ENCODE peak calls at places on chromosomes 1 and 21, in six cellular contexts. A, L, V, E, X and C are unnamed samples. For H3K4me1, the result is how much of the 10 kb centered on the place peaks cover.

GRCh38 chr1:27567183-27567526 is 36.8 kb downstream of the AHDC1 start:
- DNase-seq in E (no peak), V (no peak), L (no peak), X (no peak), A (no peak), C (no peak)

GRCh38 chr1:22825790-22826189 is 115.2 kb downstream of the EPHB2 start:
- DNase-seq in L (no peak), E (no peak), A (no peak), V (no peak), X (no peak), C (no peak)

GRCh38 chr21:30642564-30642963 is at the start of gene KRTAP20-3:
- DNase-seq in E (no peak), V (no peak), X (no peak), L (no peak), A (no peak), C (no peak)

GRCh38 chr1:19398309-19398760 is 86.2 kb downstream of the SLC66A1 start:
- DNase-seq in A (no peak), E (no peak), V (peak), X (peak), L (no peak), C (no peak)

GRCh38 chr1:168112673-168113305 is 23.9 kb downstream of the GPR161 start:
- DNase-seq in L (peak), A (no peak), X (peak), E (no peak), V (no peak), C (peak)

GRCh38 chr1:161054232-161054631 is 8.5 kb upstream of the USF1 start:
- DNase-seq in V (no peak), X (no peak), A (no peak), L (no peak), E (no peak), C (no peak)

GRCh38 chr1:173476197-173476663 is 905 bp upstream of the PRDX6 start:
- DNase-seq in V (no peak), E (no peak), A (no peak), X (no peak), L (no peak), C (no peak)

GRCh38 chr1:179119466-179119865 is 37.6 kb downstream of the TOR3A start:
- DNase-seq in L (no peak), V (no peak), X (no peak), E (no peak), A (no peak), C (no peak)

GRCh38 chr1:161172776-161173376 is 4.4 kb downstream of the B4GALT3 start:
- DNase-seq in A (no peak), E (peak), V (no peak), L (no peak), X (peak), C (no peak)

GRCh38 chr1:246302671-246303317 is 204.3 kb downstream of the SMYD3 start:
- DNase-seq in L (no peak), A (no peak), E (no peak), V (no peak), X (peak), C (no peak)

GRCh38 chr1:1833916-1834325 is 55.7 kb upstream of the NADK start:
- DNase-seq in V (no peak), A (no peak), L (no peak), X (peak), E (no peak), C (no peak)

GRCh38 chr1:65372557-65372956 is 47.9 kb upstream of the LEPR start:
- DNase-seq in X (no peak), L (no peak), A (no peak), V (no peak), E (no peak), C (no peak)

GRCh38 chr1:186775881-186776560 is 52.7 kb upstream of the PLA2G4A start:
- DNase-seq in L (no peak), X (no peak), A (no peak), E (no peak), V (no peak), C (no peak)

GRCh38 chr1:24517898-24518297 is 15.3 kb downstream of the RCAN3 start:
- DNase-seq in A (no peak), X (no peak), E (no peak), L (no peak), V (no peak), C (no peak)

GRCh38 chr1:201603613-201604232 is 64.8 kb downstream of the NAV1 start:
- DNase-seq in E (no peak), V (no peak), A (no peak), X (peak), L (peak), C (no peak)

GRCh38 chr1:59272507-59272906 is 24.4 kb upstream of the FGGY start:
- DNase-seq in L (no peak), E (no peak), A (no peak), X (peak), V (no peak), C (no peak)

GRCh38 chr1:235502601-235503332 is 1.5 kb downstream of the B3GALNT2 start:
- DNase-seq in L (no peak), A (no peak), E (no peak), X (peak), V (no peak), C (no peak)

GRCh38 chr1:168966217-168966616 is 140.3 kb upstream of the ATP1B1 start:
- DNase-seq in X (no peak), L (no peak), E (no peak), V (no peak), A (no peak), C (no peak)

GRCh38 chr1:100350787-100351094 is 1.6 kb upstream of the CDC14A start:
- DNase-seq in A (peak), L (no peak), V (peak), E (no peak), X (no peak), C (no peak)

GRCh38 chr1:87790756-87791155 is 462.1 kb downstream of the LMO4 start:
- DNase-seq in E (no peak), L (no peak), A (no peak), X (no peak), V (no peak), C (no peak)

GRCh38 chr1:183019860-183020259 is 3.4 kb upstream of the LAMC1 start:
- DNase-seq in L (peak), A (no peak), V (no peak), X (peak), E (no peak), C (peak)

GRCh38 chr1:172423336-172423735 is 2.9 kb downstream of the C1orf105 start:
- DNase-seq in X (no peak), V (no peak), E (no peak), A (no peak), L (no peak), C (no peak)

GRCh38 chr1:59079434-59080135 is 217.3 kb upstream of the FGGY start:
- DNase-seq in A (no peak), X (peak), L (no peak), E (no peak), V (no peak), C (no peak)

GRCh38 chr1:73327180-73327793 is 870.7 kb downstream of the LRRIQ3 start:
- DNase-seq in L (no peak), X (no peak), V (no peak), A (no peak), E (no peak), C (no peak)

GRCh38 chr1:119112791-119113190 is 27.7 kb downstream of the WARS2 start:
- DNase-seq in V (no peak), A (no peak), L (no peak), X (peak), E (no peak), C (no peak)

GRCh38 chr1:118461154-118461553 is 276.1 kb upstream of the SPAG17 start:
- DNase-seq in L (no peak), E (no peak), X (no peak), V (no peak), A (no peak), C (no peak)

GRCh38 chr1:113399063-113399583 is 8.8 kb downstream of the MAGI3 start:
- DNase-seq in L (no peak), X (no peak), E (no peak), V (no peak), A (no peak), C (no peak)

GRCh38 chr1:25549273-25550154 is 6.1 kb downstream of the LDLRAP1 start:
- DNase-seq in A (peak), E (peak), V (peak), L (no peak), X (peak), C (no peak)

GRCh38 chr1:228213917-228214808 is 6.3 kb downstream of the OBSCN start:
- DNase-seq in V (no peak), X (no peak), L (no peak), A (no peak), E (no peak), C (no peak)

GRCh38 chr1:224087358-224087757 is 26.6 kb upstream of the FBXO28 start:
- DNase-seq in A (no peak), E (no peak), V (no peak), X (no peak), L (no peak), C (no peak)

GRCh38 chr21:41197582-41197981 is 29.6 kb downstream of the BACE2 start:
- DNase-seq in A (no peak), X (no peak), L (no peak), V (no peak), E (no peak), C (no peak)

GRCh38 chr1:112396668-112397025 is 633 bp downstream of the CTTNBP2NL start:
- DNase-seq in E (no peak), L (no peak), X (peak), V (no peak), A (no peak), C (no peak)

GRCh38 chr1:225814381-225814780 is 4.5 kb downstream of the EPHX1 start:
- DNase-seq in X (no peak), V (no peak), L (no peak), E (no peak), A (no peak), C (no peak)

GRCh38 chr1:225815526-225816178 is 5.7 kb downstream of the EPHX1 start:
- DNase-seq in E (no peak), X (no peak), A (no peak), V (no peak), L (no peak), C (no peak)

GRCh38 chr1:225818229-225818628 is 8.3 kb downstream of the EPHX1 start:
- DNase-seq in A (no peak), L (no peak), X (no peak), E (no peak), V (no peak), C (no peak)

GRCh38 chr1:225817611-225818061 is 7.7 kb downstream of the EPHX1 start:
- DNase-seq in X (peak), E (peak), V (peak), L (peak), A (peak), C (peak)

DNA sequence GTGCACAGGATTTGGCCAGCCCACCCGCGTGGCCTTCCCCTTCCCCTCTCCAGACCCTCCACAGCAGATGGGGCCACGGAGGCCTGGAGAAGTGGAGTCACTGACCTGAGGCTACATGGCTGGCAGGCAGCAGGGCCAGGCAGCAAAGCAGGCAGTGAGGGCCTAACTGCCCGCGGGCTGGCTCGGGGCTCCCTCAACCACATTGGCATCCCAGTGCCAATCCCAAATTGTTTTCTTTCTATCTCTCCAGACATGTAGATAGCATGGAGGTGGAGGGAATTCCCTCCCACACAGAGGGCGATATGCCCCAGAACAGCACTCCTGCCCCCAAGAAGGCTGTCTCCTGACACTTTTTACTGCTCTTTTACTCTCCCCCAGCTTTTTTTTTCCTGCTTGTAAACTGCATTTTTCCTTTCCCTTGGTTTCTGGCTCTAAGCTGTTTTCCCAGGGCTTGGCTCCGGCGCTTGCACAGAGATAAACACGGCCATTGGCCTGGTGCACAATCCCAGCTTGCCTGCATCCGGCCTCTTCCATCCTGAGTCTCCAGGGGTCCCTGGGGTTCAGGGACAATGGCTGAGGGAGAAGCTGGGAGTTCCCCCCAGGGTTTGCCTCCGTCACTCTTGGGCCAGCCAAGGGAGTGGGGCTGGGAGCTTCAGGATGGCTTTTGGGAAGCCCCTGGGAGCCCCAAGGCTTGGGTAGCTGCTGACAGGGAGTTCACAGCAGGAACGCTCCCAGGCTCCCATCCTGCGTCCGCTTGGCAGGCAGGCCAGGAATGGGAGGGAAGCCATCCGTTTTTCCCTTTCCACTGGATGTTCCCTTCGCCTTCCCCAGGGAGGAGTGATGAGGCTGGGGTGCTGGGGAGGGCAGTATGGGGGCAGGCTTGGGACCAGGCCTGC is 7.0 kb downstream of the EPHX1 start:
- DNase-seq in V (peak), A (peak), L (no peak), X (peak), E (peak), C (no peak)
- H3K4me1 ChIP-seq in V (half or more), A (under half), L (half or more), X (under half), E (half or more), C (under half)

DNA sequence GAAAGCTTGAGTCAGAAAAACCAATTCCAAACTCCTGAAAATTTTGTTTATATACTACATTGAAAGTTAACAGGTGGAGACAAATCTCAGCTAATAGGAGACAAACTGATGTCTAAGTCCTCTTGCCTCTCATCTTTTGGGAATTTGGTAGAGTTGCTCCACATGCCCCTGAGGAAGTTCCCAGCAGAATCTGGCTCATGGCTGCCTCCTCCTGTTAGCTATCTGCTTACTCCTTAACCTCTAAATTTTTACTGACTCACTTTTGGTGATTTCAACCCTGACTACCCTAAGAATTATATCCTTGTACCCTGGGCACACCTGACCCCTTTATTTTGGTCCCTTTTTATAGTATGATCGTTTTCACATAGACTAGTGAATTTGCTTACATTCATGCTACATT is 633.7 kb upstream of the USP24 start:
- DNase-seq in X (peak), E (no peak), V (no peak), L (peak), A (no peak), C (no peak)
- TF ChIP-seq CTCF in X (peak), E (no peak), V (no peak), L (no peak), A (no peak), C (no peak)

GRCh38 chr1:226403522-226404034 is 4.3 kb downstream of the PARP1 start:
- DNase-seq in L (no peak), V (no peak), X (peak), A (no peak), E (no peak), C (no peak)

GRCh38 chr1:226397955-226398636 is 9.8 kb downstream of the PARP1 start:
- DNase-seq in E (no peak), X (no peak), V (no peak), A (no peak), L (no peak), C (no peak)

GRCh38 chr1:226401407-226402303 is 6.2 kb downstream of the PARP1 start:
- DNase-seq in L (no peak), A (no peak), X (no peak), V (no peak), E (no peak), C (no peak)

GRCh38 chr1:226402615-226403521 is 5.0 kb downstream of the PARP1 start:
- DNase-seq in A (no peak), V (no peak), L (no peak), X (no peak), E (no peak), C (no peak)

GRCh38 chr1:226400519-226401406 is 7.1 kb downstream of the PARP1 start:
- DNase-seq in V (no peak), X (no peak), L (no peak), E (no peak), A (no peak), C (peak)
- H3K4me1 ChIP-seq in V (under half), X (under half), L (under half), E (half or more), A (under half), C (under half)

GRCh38 chr1:221875004-221875330 is 133.1 kb upstream of the DUSP10 start:
- DNase-seq in E (no peak), A (no peak), L (no peak), X (no peak), V (no peak), C (no peak)

GRCh38 chr1:221873663-221874062 is 131.8 kb upstream of the DUSP10 start:
- DNase-seq in E (no peak), V (no peak), L (no peak), A (no peak), X (no peak), C (no peak)

GRCh38 chr1:221871056-221871455 is 129.2 kb upstream of the DUSP10 start:
- DNase-seq in X (no peak), A (no peak), L (no peak), E (no peak), V (no peak), C (no peak)

GRCh38 chr1:221877365-221877764 is 135.5 kb upstream of the DUSP10 start:
- DNase-seq in L (no peak), V (no peak), E (no peak), X (no peak), A (no peak), C (no peak)

DNA sequence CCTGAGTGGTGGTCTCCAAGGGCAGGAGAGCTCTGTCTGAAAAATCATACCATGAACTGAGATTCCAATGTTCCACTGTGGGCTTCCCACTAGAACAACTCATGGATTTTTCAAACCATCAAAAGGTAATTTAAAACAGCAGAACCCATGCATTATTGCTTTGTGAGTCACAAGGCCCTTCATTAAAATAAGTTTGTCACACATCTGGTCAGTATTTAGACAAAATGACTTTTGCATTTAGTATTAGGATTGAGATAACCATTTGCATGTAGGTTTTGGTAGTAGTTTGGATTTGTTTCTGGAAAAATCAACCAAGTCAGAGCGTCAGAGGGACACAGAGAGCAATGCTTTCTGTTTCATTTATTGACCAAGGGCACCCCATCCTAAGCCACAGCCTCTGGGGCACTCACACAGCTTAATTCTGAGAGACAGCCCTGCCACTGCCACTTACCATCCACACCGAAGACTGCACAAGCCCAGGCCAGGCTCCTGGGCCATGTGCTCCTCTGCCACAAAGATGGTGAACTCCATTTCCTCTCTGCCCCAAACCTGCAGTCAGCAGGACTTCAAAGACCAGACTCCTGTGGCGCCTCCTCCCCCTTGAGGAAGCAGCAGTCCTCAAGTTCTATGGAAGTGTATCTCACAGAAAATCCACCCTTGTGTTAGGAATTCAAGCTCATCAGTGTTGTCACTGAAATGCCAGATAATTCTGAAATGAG is 132.6 kb upstream of the DUSP10 start:
- DNase-seq in L (peak), X (peak), V (no peak), E (no peak), A (no peak), C (no peak)
- TF ChIP-seq CTCF in L (no peak), X (no peak), V (no peak), E (no peak), A (no peak), C (no peak)

DNA sequence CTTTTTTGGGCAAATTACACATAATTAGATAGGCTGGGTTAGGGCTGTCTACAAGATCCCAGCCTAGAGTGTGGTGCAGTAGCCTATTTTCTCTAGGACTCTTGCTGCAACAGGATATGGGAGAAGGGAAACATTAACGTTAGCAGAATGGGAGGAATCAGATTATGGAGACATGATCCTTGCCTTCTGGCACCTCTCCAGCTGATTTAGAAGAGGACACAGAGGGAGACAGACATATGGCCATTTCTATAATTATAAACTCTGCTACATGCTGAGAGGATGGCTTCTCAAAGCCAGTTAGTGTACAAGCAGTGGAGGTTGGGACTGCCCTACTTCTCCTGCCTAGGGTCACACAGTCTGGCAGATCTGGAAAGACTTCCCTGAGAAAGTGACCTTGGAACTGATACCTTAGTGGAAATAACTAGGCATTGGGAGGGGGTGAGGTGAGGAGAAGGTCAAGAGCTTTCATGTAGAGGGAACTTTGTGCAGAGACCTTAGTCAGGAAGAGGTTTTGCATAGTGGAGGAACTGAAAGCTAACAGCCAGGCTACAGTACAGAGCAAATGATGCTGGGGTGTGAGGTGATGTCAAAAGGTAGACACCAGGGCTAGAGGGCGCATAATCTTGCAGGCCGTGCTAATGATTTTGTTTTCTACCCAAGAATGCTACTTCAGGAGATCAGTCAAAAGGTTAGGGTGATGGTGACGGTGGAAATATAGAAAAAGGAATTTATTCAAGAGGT is 1.2 kb upstream of the CD1D start:
- DNase-seq in L (no peak), V (peak), X (no peak), E (no peak), A (no peak), C (no peak)
- H3K4me1 ChIP-seq in L (under half), V (under half), X (under half), E (under half), A (under half), C (under half)